ENCODE peak calls at places on chromosome 9, in eight cellular contexts. J is epithelial cell of prostate, L is GM12891, X is psoas muscle, R is NCI-H1436, V is kidney glomerular epithelial cell, N is caudate nucleus, M is AG20443. D is an unnamed sample.

GRCh38 chr9:134834217-134834956 is 46.2 kb upstream of the FCN2 start:
- DNase-seq in R (no peak), L (no peak), N (no peak), M (no peak), X (no peak), J (no peak), V (no peak), D (no peak)

GRCh38 chr9:134396258-134396742 is 70.0 kb downstream of the RXRA start:
- DNase-seq in R (no peak), M (no peak), J (no peak), N (no peak), V (no peak), L (peak), X (no peak), D (no peak)

GRCh38 chr9:136438909-136439549 is 616 bp downstream of the INPP5E start:
- DNase-seq in M (peak), R (no peak), N (no peak), V (no peak), X (no peak), J (no peak), L (peak), D (no peak)

GRCh38 chr9:76403352-76403751 is 9.1 kb upstream of the RFK start:
- DNase-seq in J (no peak), V (peak), X (no peak), M (peak), R (no peak), N (no peak), L (peak), D (peak)

GRCh38 chr9:130074391-130075115 is 20.8 kb downstream of the GPR107 start:
- DNase-seq in M (no peak), R (no peak), X (no peak), V (no peak), L (no peak), N (no peak), J (no peak), D (no peak)

GRCh38 chr9:70413427-70413797 is 1.0 kb downstream of the KLF9 start:
- DNase-seq in N (no peak), V (peak), M (peak), L (peak), R (no peak), X (peak), J (no peak), D (no peak)

GRCh38 chr9:21030389-21031035 is 928 bp downstream of the HACD4 start:
- DNase-seq in L (peak), M (peak), V (peak), R (no peak), N (no peak), X (no peak), J (peak), D (peak)

GRCh38 chr9:36802171-36802920 is 229.7 kb downstream of the MELK start:
- DNase-seq in M (peak), J (no peak), X (no peak), V (no peak), L (no peak), R (peak), N (peak), D (peak)

D was measured in amniotic epithelial cell.